ENCODE peak calls at places on chromosomes 6 and 20, in ten cellular contexts. G is lower leg skin, P is cardiac fibroblast, M is cardiac muscle cell, L is adrenal gland, T is bronchial epithelial cell, S is fibroblast of mammary gland, R is endothelial cell, Y is upper lobe of left lung, H is HepG2. J is an unnamed sample.

GRCh38 chr6:14690120-14691056 is 555.5 kb upstream of the JARID2 start:
- DNase-seq in G (no peak), Y (no peak), R (no peak), M (no peak), P (no peak), T (no peak), L (no peak), S (no peak), H (no peak), J (no peak)

GRCh38 chr6:13203145-13203544 is 125.2 kb downstream of the TBC1D7 start:
- DNase-seq in M (no peak), L (no peak), H (no peak), G (no peak), Y (no peak), T (no peak), R (no peak), P (no peak), S (no peak), J (no peak)

GRCh38 chr6:43946641-43947363 is 176.8 kb downstream of the VEGFA start:
- DNase-seq in Y (no peak), H (no peak), M (no peak), T (no peak), G (no peak), R (no peak), L (no peak), P (no peak), S (no peak), J (no peak)

GRCh38 chr6:87029711-87030314 is 65.1 kb downstream of the CGA start:
- DNase-seq in P (peak), L (peak), G (no peak), T (peak), H (peak), R (no peak), M (peak), Y (no peak), S (peak), J (no peak)

GRCh38 chr6:52333840-52334200 is 28.1 kb upstream of the PAQR8 start:
- DNase-seq in S (no peak), T (no peak), H (no peak), M (no peak), R (no peak), Y (no peak), G (no peak), L (no peak), P (no peak), J (no peak)

GRCh38 chr20:35618372-35619131 is 2.9 kb downstream of the SPAG4 start:
- DNase-seq in H (no peak), T (peak), Y (peak), R (peak), L (peak), M (peak), S (peak), P (peak), G (no peak), J (no peak)

GRCh38 chr6:136487746-136488145 is 62.5 kb downstream of the MAP7 start:
- DNase-seq in S (peak), T (peak), G (no peak), P (no peak), M (no peak), H (no peak), L (no peak), R (no peak), Y (no peak), J (no peak)

GRCh38 chr20:31472395-31473330 is 2.3 kb downstream of the DEFB124 start:
- DNase-seq in Y (no peak), L (no peak), H (no peak), S (peak), T (no peak), G (no peak), R (no peak), M (no peak), P (peak), J (no peak)

GRCh38 chr6:70371454-70372105 is 41.7 kb upstream of the FAM135A start:
- DNase-seq in R (no peak), G (no peak), S (peak), M (peak), T (peak), L (no peak), P (peak), H (peak), Y (no peak), J (no peak)

GRCh38 chr6:107576852-107577251 is 86.9 kb downstream of the SOBP start:
- DNase-seq in R (no peak), H (no peak), S (peak), L (peak), T (peak), M (no peak), Y (no peak), P (peak), G (no peak), J (no peak)

GRCh38 chr6:133761706-133762105 is 127.2 kb upstream of the TCF21 start:
- DNase-seq in L (no peak), Y (no peak), R (no peak), P (no peak), G (no peak), M (no peak), S (peak), H (no peak), T (peak), J (no peak)

GRCh38 chr6:22886881-22887581 is 317.7 kb downstream of the HDGFL1 start:
- DNase-seq in R (no peak), T (peak), M (no peak), G (no peak), H (no peak), Y (no peak), L (no peak), P (peak), S (no peak), J (no peak)

GRCh38 chr6:22892452-22892851 is 323.1 kb downstream of the HDGFL1 start:
- DNase-seq in S (peak), M (no peak), P (peak), G (peak), R (no peak), H (no peak), T (peak), L (no peak), Y (no peak), J (no peak)

GRCh38 chr6:22888147-22888831 is 318.9 kb downstream of the HDGFL1 start:
- DNase-seq in L (no peak), T (peak), P (no peak), G (no peak), Y (no peak), R (no peak), H (no peak), M (no peak), S (no peak), J (no peak)

GRCh38 chr6:22896716-22897115 is 327.4 kb downstream of the HDGFL1 start:
- DNase-seq in R (no peak), H (no peak), S (no peak), Y (no peak), T (no peak), P (no peak), M (no peak), L (no peak), G (no peak), J (no peak)

DNA sequence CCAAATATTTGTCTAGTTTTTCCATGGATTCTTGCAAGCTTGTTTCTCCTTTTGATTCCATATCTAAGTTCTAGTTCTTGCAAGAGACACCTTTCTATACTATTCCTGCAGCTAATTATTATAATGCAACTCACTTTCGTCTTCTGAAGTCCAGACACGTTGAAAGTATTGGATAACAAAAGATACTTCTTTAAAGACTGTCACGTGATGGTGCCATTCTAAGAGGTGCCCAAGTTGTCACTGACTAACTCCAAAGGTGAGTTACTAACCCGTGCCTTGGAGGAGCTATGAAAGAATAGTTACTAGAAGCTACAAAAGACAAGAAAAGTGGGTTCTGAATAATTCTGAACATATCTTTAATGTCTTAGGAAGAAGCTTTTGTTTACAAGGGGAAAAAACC is 322.6 kb downstream of the HDGFL1 start:
- DNase-seq in R (no peak), G (no peak), H (no peak), P (no peak), M (no peak), L (no peak), S (no peak), Y (no peak), T (peak), J (no peak)
- TF ChIP-seq CTCF in R (no peak), G (no peak), H (no peak), P (no peak), M (no peak), L (no peak), S (no peak), Y (no peak), T (no peak), J (no peak)

DNA sequence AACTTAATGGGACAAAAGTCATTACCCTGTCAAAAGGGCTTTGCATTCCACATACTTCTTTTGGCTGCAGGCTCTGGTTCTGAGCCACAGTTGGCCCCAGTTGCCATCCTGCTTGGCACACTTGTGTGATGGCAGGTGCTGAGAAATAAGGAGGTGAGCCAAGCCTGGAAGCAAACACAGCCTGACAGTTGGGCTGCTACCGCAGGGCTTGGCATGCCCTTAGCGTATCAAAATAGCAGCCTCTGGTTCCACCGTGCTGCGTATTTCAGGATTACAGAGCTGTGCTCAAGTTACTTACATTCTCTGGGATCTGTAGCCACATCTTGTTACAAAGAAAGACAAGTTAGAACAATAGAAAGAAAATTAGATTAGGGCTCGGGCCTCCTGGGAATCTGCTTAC is 11.1 kb downstream of the MTHFD1L start:
- DNase-seq in G (peak), P (peak), M (no peak), R (no peak), H (no peak), S (peak), L (peak), T (no peak), Y (no peak), J (no peak)
- TF ChIP-seq CTCF in G (no peak), P (no peak), M (no peak), R (no peak), H (no peak), S (no peak), L (no peak), T (no peak), Y (no peak), J (no peak)

DNA sequence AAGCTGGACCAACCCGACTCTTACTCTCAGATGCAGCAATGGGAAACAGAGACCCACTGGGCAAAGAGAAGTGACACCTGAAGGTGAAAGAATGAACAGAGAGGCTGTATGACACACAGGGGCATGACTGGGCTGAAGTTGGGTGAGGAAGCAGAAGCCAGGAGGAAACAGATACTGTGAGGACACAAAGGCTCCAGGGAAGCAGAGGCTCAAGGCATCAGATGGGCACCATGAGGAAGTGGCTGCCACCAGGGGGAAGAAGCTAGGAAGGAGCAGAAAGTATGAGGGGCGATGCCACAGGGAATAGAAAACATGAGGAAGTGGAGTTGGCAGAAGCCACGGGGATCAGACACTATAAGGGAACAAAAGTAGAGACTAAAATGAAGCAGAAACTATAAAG is 30.9 kb upstream of the OCSTAMP start:
- DNase-seq in Y (no peak), P (no peak), H (no peak), M (no peak), G (no peak), L (no peak), T (no peak), S (no peak), R (no peak), J (no peak)
- TF ChIP-seq CTCF in Y (no peak), P (no peak), H (peak), M (no peak), G (no peak), L (no peak), T (no peak), S (no peak), R (no peak), J (no peak)

GRCh38 chr20:15362849-15363248 is 1025.4 kb upstream of the FLRT3 start:
- DNase-seq in P (no peak), M (no peak), H (no peak), S (no peak), T (no peak), R (no peak), L (no peak), G (no peak), Y (no peak), J (no peak)
- TF ChIP-seq CTCF in P (no peak), M (no peak), H (no peak), S (no peak), T (no peak), R (no peak), L (no peak), G (no peak), Y (no peak), J (no peak)

GRCh38 chr6:158819213-158819976 is at the start of gene EZR:
- DNase-seq in G (peak), T (peak), Y (peak), S (peak), L (peak), M (peak), P (peak), H (peak), R (peak), J (peak)
- TF ChIP-seq CTCF in G (no peak), T (peak), Y (no peak), S (no peak), L (no peak), M (no peak), P (no peak), H (peak), R (no peak), J (no peak)

GRCh38 chr6:102655823-102656222 is 1262.3 kb downstream of the GRIK2 start:
- DNase-seq in S (no peak), G (no peak), H (no peak), L (no peak), T (no peak), R (no peak), Y (no peak), M (no peak), P (no peak), J (no peak)
- TF ChIP-seq CTCF in S (no peak), G (no peak), H (no peak), L (no peak), T (no peak), R (no peak), Y (no peak), M (no peak), P (no peak), J (no peak)

GRCh38 chr6:26538936-26539615 is 910 bp downstream of the HMGN4 start:
- DNase-seq in R (no peak), T (peak), S (no peak), L (no peak), M (no peak), G (no peak), Y (no peak), H (no peak), P (no peak), J (no peak)

GRCh38 chr6:26536571-26537159 is 1.5 kb upstream of the HMGN4 start:
- DNase-seq in T (no peak), G (no peak), P (peak), Y (no peak), R (peak), M (peak), L (peak), S (peak), H (peak), J (no peak)

GRCh38 chr6:26537846-26538571 is at the start of gene HMGN4:
- DNase-seq in L (peak), H (peak), P (peak), Y (peak), G (peak), R (peak), S (peak), M (peak), T (peak), J (peak)

GRCh38 chr6:26538572-26538902 is 371 bp downstream of the HMGN4 start:
- DNase-seq in P (no peak), R (no peak), S (no peak), T (no peak), G (no peak), M (peak), H (no peak), Y (no peak), L (no peak), J (no peak)

DNA sequence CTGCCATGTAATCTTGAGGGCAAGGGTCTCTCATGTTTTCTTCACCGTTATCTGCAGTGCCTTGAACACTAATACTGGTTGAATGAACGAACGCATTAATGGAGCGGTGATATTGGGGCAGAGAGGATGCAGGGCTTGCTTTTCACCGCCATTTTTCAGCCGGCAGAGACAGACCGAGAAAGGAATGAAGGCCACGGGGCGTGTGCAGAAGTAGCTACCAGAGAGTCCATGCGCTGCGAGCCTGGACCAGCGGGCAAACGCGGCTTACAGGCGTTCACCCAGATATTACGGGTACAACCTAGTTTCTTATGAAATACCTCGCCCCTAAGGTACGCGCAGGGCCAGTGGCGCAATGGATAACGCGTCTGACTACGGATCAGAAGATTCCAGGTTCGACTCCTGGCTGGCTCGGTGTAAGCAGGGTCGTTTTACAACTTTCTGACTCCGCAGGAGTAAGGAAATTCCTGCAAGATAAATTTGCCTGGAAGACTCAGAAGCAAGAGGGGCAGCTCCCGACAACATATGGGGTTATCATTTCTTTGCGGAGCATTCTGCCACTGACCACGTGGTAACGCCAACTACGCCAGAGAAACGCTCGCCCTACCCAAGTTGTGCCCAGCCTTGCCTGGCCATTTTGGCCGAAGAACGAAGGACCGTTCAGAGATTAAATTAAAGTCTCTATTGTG is 863 bp upstream of the HMGN4 start:
- DNase-seq in M (peak), Y (peak), H (peak), G (peak), L (peak), P (peak), S (peak), R (peak), T (peak), J (peak)
- TF ChIP-seq CTCF in M (no peak), Y (no peak), H (peak), G (no peak), L (no peak), P (no peak), S (no peak), R (no peak), T (no peak), J (no peak)

GRCh38 chr6:126530777-126531176 is 190.9 kb downstream of the CENPW start:
- DNase-seq in M (no peak), L (no peak), G (no peak), T (no peak), P (no peak), S (no peak), H (no peak), R (no peak), Y (no peak), J (no peak)

GRCh38 chr6:126531840-126532239 is 191.9 kb downstream of the CENPW start:
- DNase-seq in H (no peak), T (peak), P (no peak), Y (no peak), S (no peak), R (no peak), G (no peak), L (no peak), M (no peak), J (no peak)

GRCh38 chr6:126531273-126531672 is 191.4 kb downstream of the CENPW start:
- DNase-seq in L (no peak), G (no peak), R (no peak), P (no peak), T (peak), S (no peak), M (no peak), H (no peak), Y (no peak), J (no peak)

GRCh38 chr6:126527016-126527606 is 187.2 kb downstream of the CENPW start:
- DNase-seq in L (no peak), Y (no peak), H (no peak), G (no peak), T (no peak), S (no peak), M (no peak), P (no peak), R (no peak), J (no peak)

DNA sequence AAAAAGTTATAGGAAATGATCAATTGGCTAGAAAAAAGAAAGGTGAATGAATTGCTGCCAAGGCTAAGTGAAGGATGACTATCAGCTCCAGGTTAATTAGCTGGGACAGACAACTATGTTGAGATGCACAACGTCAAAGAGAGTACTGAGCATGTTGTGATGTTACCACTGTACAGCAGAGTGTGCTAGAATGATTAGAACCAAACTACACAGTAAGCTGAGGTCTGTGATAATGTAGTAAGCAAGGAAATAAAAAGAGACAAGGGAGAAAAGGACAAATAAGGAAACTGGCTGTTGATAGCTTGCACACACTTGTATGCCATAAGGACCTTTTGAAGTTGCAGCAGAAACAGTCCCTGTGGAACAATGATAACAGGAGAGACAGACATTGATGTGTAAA is 189.7 kb downstream of the CENPW start:
- DNase-seq in H (no peak), S (peak), P (no peak), R (no peak), T (no peak), L (no peak), G (no peak), M (no peak), Y (no peak), J (no peak)
- TF ChIP-seq CTCF in H (no peak), S (peak), P (no peak), R (no peak), T (no peak), L (peak), G (no peak), M (no peak), Y (no peak), J (no peak)

J was measured in neural crest cell.